ENCODE peak calls at places on chromosomes 12 and 14, in ten cellular contexts. J, U, R, K, T, M, F, D, X and Q are unnamed samples.

GRCh38 chr12:1201030-1201429 is 210.0 kb downstream of the ERC1 start:
- DNase-seq in K (no peak), D (no peak), U (no peak), X (no peak), R (no peak), F (no peak), T (no peak), M (no peak), J (no peak), Q (no peak)

GRCh38 chr14:35929171-35929570 is 103.0 kb downstream of the BRMS1L start:
- DNase-seq in M (no peak), R (no peak), K (no peak), X (no peak), U (peak), D (no peak), T (no peak), J (no peak), F (no peak), Q (no peak)

GRCh38 chr12:6430124-6430989 is 14.4 kb upstream of the CD27 start:
- DNase-seq in U (no peak), T (peak), K (no peak), X (no peak), J (no peak), F (peak), M (no peak), D (no peak), R (peak), Q (peak)

GRCh38 chr12:93081810-93082165 is 152.7 kb upstream of the EEA1 start:
- DNase-seq in M (no peak), F (no peak), T (no peak), R (no peak), J (no peak), U (no peak), X (no peak), D (no peak), K (no peak), Q (no peak)

GRCh38 chr12:59040043-59040442 is 119.7 kb upstream of the LRIG3 start:
- DNase-seq in D (no peak), T (no peak), M (no peak), J (no peak), R (no peak), F (no peak), X (no peak), K (no peak), U (no peak), Q (no peak)

GRCh38 chr14:84483072-84483410 is 1046.9 kb upstream of the FLRT2 start:
- DNase-seq in T (no peak), M (no peak), R (no peak), K (no peak), J (no peak), X (no peak), U (no peak), F (no peak), D (no peak), Q (no peak)

GRCh38 chr12:49456280-49456679 is 82.5 kb upstream of the KCNH3 start:
- DNase-seq in X (no peak), F (no peak), U (no peak), K (no peak), M (no peak), T (no peak), R (no peak), J (no peak), D (no peak), Q (no peak)

GRCh38 chr12:28517101-28517500 is 326.8 kb downstream of the CCDC91 start:
- DNase-seq in R (no peak), T (no peak), M (no peak), D (no peak), U (no peak), J (no peak), X (no peak), K (no peak), F (no peak), Q (no peak)

GRCh38 chr14:102913341-102914211 is 8.9 kb upstream of the AMN start:
- DNase-seq in M (no peak), F (peak), X (no peak), J (no peak), R (no peak), T (no peak), K (no peak), D (no peak), U (no peak), Q (no peak)

GRCh38 chr12:131844656-131845055 is 16.5 kb downstream of the MMP17 start:
- DNase-seq in J (no peak), R (no peak), T (no peak), X (no peak), U (no peak), M (no peak), F (no peak), D (no peak), K (no peak), Q (no peak)

GRCh38 chr12:121580959-121581680 is at the start of gene KDM2B:
- DNase-seq in U (no peak), R (no peak), J (no peak), M (peak), D (peak), F (no peak), T (no peak), X (no peak), K (no peak), Q (no peak)

GRCh38 chr14:105840266-105841021 is 314.1 kb downstream of the TMEM121 start:
- DNase-seq in M (no peak), K (no peak), X (no peak), R (no peak), J (no peak), F (no peak), D (no peak), U (no peak), T (no peak), Q (no peak)

GRCh38 chr12:115871714-115872113 is 405.8 kb downstream of the MED13L start:
- DNase-seq in J (no peak), R (no peak), K (peak), D (no peak), U (peak), F (no peak), T (no peak), M (peak), X (no peak), Q (peak)

GRCh38 chr12:92735131-92735721 is 32.4 kb downstream of the PLEKHG7 start:
- DNase-seq in K (peak), T (peak), U (peak), D (no peak), M (no peak), R (no peak), X (no peak), J (no peak), F (no peak), Q (no peak)

GRCh38 chr14:61438497-61438859 is 117.1 kb downstream of the PRKCH start:
- DNase-seq in R (no peak), T (no peak), J (no peak), M (no peak), X (no peak), F (no peak), U (no peak), K (no peak), D (no peak), Q (no peak)

GRCh38 chr12:121467638-121468403 is 67.9 kb downstream of the RNF34 start:
- DNase-seq in J (no peak), M (no peak), T (no peak), U (peak), K (no peak), X (peak), F (no peak), R (no peak), D (no peak), Q (no peak)

GRCh38 chr12:45572114-45572513 is 157.4 kb upstream of the ARID2 start:
- DNase-seq in J (no peak), R (no peak), F (no peak), U (no peak), T (no peak), M (no peak), X (no peak), D (no peak), K (no peak), Q (no peak)

GRCh38 chr12:123634142-123634561 is 523 bp downstream of the GTF2H3 start:
- DNase-seq in R (no peak), F (no peak), J (no peak), T (no peak), U (no peak), M (no peak), D (no peak), X (no peak), K (no peak), Q (no peak)

GRCh38 chr14:28751467-28752058 is 15.0 kb upstream of the FOXG1 start:
- DNase-seq in R (no peak), U (peak), K (peak), F (no peak), T (no peak), J (no peak), D (no peak), M (peak), X (no peak), Q (no peak)

GRCh38 chr12:7349418-7349817 is 45.5 kb downstream of the ACSM4 start:
- DNase-seq in T (no peak), M (no peak), R (no peak), K (no peak), U (no peak), J (no peak), F (no peak), D (no peak), X (no peak), Q (no peak)

GRCh38 chr14:58294201-58294600 is 4.2 kb upstream of the ARID4A start:
- DNase-seq in T (no peak), M (no peak), X (no peak), J (no peak), F (no peak), R (no peak), K (no peak), D (no peak), U (no peak), Q (no peak)

GRCh38 chr14:87131879-87132278 is 861.1 kb downstream of the GALC start:
- DNase-seq in X (no peak), K (peak), U (no peak), D (no peak), J (no peak), T (no peak), F (no peak), M (no peak), R (no peak), Q (no peak)

GRCh38 chr12:73384592-73384991 is 1112.4 kb downstream of the TRHDE start:
- DNase-seq in U (no peak), K (no peak), M (no peak), D (no peak), T (no peak), F (no peak), J (no peak), X (no peak), R (no peak), Q (no peak)

GRCh38 chr12:57740656-57741412 is 2.3 kb upstream of the AGAP2 start:
- DNase-seq in D (peak), T (no peak), K (no peak), X (peak), J (peak), R (peak), F (no peak), U (no peak), M (no peak), Q (peak)

GRCh38 chr12:117328556-117329100 is 32.8 kb downstream of the NOS1 start:
- DNase-seq in T (no peak), M (no peak), D (no peak), J (no peak), K (no peak), R (no peak), X (no peak), F (no peak), U (peak), Q (no peak)

GRCh38 chr12:23611320-23611719 is 338.1 kb downstream of the SOX5 start:
- DNase-seq in K (peak), X (no peak), M (no peak), R (no peak), J (no peak), T (no peak), U (no peak), F (no peak), D (no peak), Q (no peak)

GRCh38 chr14:36067428-36068187 is 108.9 kb downstream of the PTCSC3 start:
- DNase-seq in R (no peak), J (no peak), K (no peak), X (no peak), U (peak), M (no peak), F (no peak), T (no peak), D (no peak), Q (no peak)

GRCh38 chr14:55624913-55625312 is 44.9 kb downstream of the KTN1 start:
- DNase-seq in K (no peak), R (no peak), X (no peak), T (no peak), U (no peak), D (no peak), M (no peak), J (no peak), F (no peak), Q (no peak)

GRCh38 chr14:105087963-105088811 is 23.0 kb upstream of the GPR132 start:
- DNase-seq in M (no peak), R (no peak), J (no peak), T (no peak), X (no peak), K (no peak), U (peak), D (no peak), F (no peak), Q (no peak)

GRCh38 chr12:104958946-104959841 is 1.1 kb upstream of the SLC41A2 start:
- DNase-seq in K (no peak), T (peak), U (peak), R (no peak), D (no peak), F (no peak), J (no peak), M (no peak), X (no peak), Q (no peak)

GRCh38 chr12:13179159-13180074 is 17.1 kb upstream of the EMP1 start:
- DNase-seq in F (peak), D (peak), J (peak), X (no peak), M (no peak), R (no peak), K (peak), T (no peak), U (no peak), Q (no peak)

GRCh38 chr14:20714593-20715250 is 26.2 kb downstream of the ANG start:
- DNase-seq in R (peak), X (peak), T (no peak), U (no peak), K (peak), F (peak), M (no peak), D (no peak), J (no peak), Q (no peak)